ENCODE peak calls at places on chromosomes 13 and 19, in five cellular contexts. P is IMR-90, N is neural progenitor cell, S is Panc1, A is stomach. K is an unnamed sample.

GRCh38 chr19:22332924-22333323 is 46.7 kb downstream of the ZNF729 start:
- DNase-seq in P (no peak), N (no peak), S (no peak), A (no peak), K (no peak)

GRCh38 chr19:4583961-4584669 is 24.6 kb upstream of the SEMA6B start:
- DNase-seq in N (peak; percentile 78), S (no peak), A (no peak), P (no peak), K (no peak)

GRCh38 chr19:46776927-46777911 is 11.2 kb downstream of the SLC1A5 start:
- DNase-seq in A (no peak), N (peak; percentile 19), S (no peak), P (no peak), K (no peak)

GRCh38 chr19:46856062-46857022 is 4.5 kb upstream of the ARHGAP35 start:
- DNase-seq in P (peak; percentile 94), A (peak; percentile 96), S (no peak), N (peak; percentile 97), K (no peak)

GRCh38 chr13:59755647-59756290 is 408.0 kb downstream of the DIAPH3 start:
- DNase-seq in A (no peak), P (no peak), N (no peak), S (no peak), K (no peak)

GRCh38 chr19:46716013-46716671 is 772 bp downstream of the PRKD2 start:
- DNase-seq in A (peak; percentile 39), S (no peak), N (peak; percentile 85), P (no peak), K (no peak)

GRCh38 chr19:1765182-1765903 is 12.0 kb downstream of the ONECUT3 start:
- DNase-seq in A (no peak), N (no peak), P (no peak), S (no peak), K (no peak)

GRCh38 chr13:114049026-114049425 is 75.2 kb upstream of the C13orf46 start:
- DNase-seq in S (no peak), A (no peak), P (no peak), N (no peak), K (no peak)

GRCh38 chr19:51479531-51480331 is 1.4 kb downstream of the CEACAM18 start:
- DNase-seq in S (no peak), P (no peak), A (no peak), N (no peak), K (no peak)

GRCh38 chr13:112904436-112904960 is 64.5 kb upstream of the MCF2L start:
- DNase-seq in S (no peak), N (peak; percentile 67), P (no peak), A (no peak), K (no peak)
- H3K27ac ChIP-seq in S (no peak overlapping the region), N (peak overlapping the region; percentile 96), P (no peak overlapping the region), A (no peak overlapping the region), K (no peak overlapping the region)

GRCh38 chr13:97911311-97912138 is 42.0 kb upstream of the IPO5 start:
- DNase-seq in N (peak; percentile 39), S (peak; percentile 2), A (no peak), P (peak; percentile 32), K (no peak)
- TF ChIP-seq CTCF in N (peak; percentile 63), S (peak; percentile 55), A (no peak), P (peak; percentile 30), K (peak; percentile 47)

DNA sequence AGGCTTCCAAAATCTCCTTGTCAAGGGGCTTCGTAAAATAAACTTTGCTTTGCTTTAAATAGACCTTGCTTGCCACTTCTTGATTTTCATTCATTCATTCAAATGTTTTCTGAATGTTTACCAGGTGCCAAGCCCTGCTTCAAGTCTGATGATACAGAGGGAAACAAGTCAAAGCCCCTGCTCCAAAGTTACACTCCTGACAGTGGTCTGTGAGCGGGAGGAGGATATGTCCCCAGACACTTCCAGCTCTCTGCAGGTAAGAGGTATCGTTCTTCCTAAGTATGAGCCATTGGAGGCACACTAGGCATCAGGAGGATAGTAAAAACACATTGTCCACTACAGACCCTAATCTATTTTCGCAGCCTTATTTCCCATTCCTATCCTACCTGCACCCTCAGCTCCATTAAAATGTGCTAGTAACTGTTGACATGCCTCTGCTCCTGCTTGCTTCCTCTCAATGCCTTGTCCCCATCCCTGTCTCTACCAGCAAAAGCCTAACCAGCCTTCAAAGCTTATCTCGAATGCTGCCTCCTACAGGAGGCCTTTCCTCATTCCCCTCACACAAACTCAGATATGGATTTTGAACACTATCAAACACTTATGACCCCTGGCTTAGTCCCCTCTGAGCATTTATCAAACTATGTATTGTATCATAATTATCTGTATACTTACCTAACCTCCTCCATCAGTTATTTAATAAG is 6.2 kb upstream of the WBP4 start:
- DNase-seq in S (no peak), N (peak; percentile 31), P (no peak), A (no peak), K (no peak)
- H3K4me1 ChIP-seq in S (peaks cover 52% of the 10 kb centered on the region), N (peaks cover 7% of the 10 kb centered on the region), P (peaks cover 14% of the 10 kb centered on the region), A (peaks cover 95% of the 10 kb centered on the region), K (peaks cover 14% of the 10 kb centered on the region)

GRCh38 chr13:33869005-33869404 is 51.1 kb downstream of the RFC3 start:
- DNase-seq in P (no peak), A (no peak), N (no peak), S (no peak), K (no peak)

GRCh38 chr13:33872005-33872351 is 54.0 kb downstream of the RFC3 start:
- DNase-seq in N (no peak), P (no peak), S (no peak), A (no peak), K (no peak)

GRCh38 chr13:33871207-33872004 is 53.5 kb downstream of the RFC3 start:
- DNase-seq in N (no peak), S (no peak), A (no peak), P (no peak), K (no peak)

GRCh38 chr13:33868343-33868994 is 50.5 kb downstream of the RFC3 start:
- DNase-seq in A (no peak), P (no peak), N (no peak), S (no peak), K (no peak)

DNA sequence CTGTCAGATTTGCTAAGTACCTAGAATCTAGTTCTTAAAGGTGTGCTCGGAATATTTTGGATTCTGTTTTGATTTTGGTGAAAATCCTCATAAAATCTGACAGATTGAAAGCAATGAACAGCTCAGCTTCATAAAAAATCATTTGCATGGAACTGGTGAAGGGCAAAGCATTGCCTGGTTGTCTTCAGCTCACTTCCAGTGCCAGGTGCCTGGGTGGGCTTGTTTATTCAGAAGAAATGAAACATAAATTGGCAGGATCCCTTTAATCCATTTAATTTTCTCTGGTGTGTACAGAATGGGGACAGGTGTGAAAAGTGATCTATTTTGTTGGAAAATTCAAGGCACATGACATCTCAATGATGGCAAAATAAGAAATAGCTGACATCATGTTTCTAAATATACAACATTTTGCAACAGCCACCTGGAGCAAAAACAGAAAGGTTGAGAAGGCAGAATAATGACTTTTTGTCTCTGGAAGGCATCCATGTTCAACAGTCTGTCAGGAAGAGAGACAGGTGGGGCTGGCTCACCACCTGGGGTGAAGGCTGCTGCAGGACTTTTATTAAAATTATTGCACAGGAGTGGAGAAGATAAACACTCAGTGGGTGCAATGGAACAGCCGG is 52.2 kb downstream of the RFC3 start:
- DNase-seq in S (no peak), P (no peak), N (no peak), A (no peak), K (no peak)
- H3K27ac ChIP-seq in S (no peak overlapping the region), P (no peak overlapping the region), N (no peak overlapping the region), A (no peak overlapping the region), K (no peak overlapping the region)

GRCh38 chr13:24842533-24843278 is 78.7 kb downstream of the RNF17 start:
- DNase-seq in N (no peak), S (no peak), P (no peak), A (no peak), K (no peak)
- TF ChIP-seq CTCF in N (no peak), S (no peak), P (no peak), A (no peak), K (no peak)

DNA sequence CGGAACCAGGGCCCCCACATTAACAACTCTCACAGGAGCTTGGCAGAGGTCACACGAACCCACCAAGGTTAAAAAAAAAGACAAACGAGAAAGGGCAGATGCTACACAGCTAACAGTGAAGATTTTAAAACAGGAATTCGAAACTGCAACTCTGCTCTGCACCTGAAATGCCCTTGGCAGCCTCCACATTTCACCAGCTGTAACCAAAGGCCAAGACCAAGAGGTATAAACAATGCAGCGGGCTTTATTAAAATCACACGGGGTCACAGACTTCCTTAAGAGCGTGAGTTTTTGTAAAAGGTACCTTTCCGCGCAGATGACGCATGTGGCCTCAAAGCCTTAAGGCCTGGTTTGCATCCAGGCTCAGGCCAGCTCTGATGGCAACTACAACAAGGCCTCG is 88.2 kb downstream of the STK24 start:
- DNase-seq in N (no peak), P (no peak), A (no peak), S (no peak), K (no peak)
- H3K4me1 ChIP-seq in N (peaks cover 71% of the 10 kb centered on the region), P (peaks cover 31% of the 10 kb centered on the region), A (peaks cover 80% of the 10 kb centered on the region), S (peaks cover 7% of the 10 kb centered on the region), K (peaks cover 30% of the 10 kb centered on the region)

DNA sequence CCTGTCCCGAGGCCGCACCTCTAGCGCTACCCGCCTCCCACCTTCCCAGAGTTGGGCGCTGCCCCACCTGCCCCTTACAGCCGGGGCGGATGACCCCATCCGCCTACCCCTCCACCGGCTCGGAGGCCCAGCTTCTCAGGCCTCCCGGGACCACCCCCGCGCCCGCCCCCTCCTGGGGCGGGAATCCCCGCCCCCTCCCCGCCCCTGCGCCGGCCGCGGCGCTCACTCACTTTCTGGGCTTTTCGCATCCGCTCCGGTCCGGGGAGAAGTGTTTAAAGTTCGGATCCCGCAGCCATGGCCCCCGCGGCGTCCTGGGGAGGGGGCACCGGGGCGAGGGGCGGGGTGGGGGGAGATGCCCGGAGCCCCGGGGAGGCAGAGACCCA is 448 bp downstream of the ERFL start:
- DNase-seq in N (peak; percentile 64), A (no peak), P (no peak), S (no peak), K (no peak)
- H3K27ac ChIP-seq in N (no peak overlapping the region), A (no peak overlapping the region), P (no peak overlapping the region), S (no peak overlapping the region), K (no peak overlapping the region)

GRCh38 chr13:95156208-95156607 is 145.0 kb downstream of the ABCC4 start:
- DNase-seq in A (no peak), P (peak; percentile 17), S (no peak), N (no peak), K (no peak)
- TF ChIP-seq CTCF in A (no peak), P (peak; percentile 40), S (peak; percentile 47), N (peak; percentile 56), K (peak; percentile 32)

GRCh38 chr13:99277629-99278028 is 19.4 kb upstream of the GPR18 start:
- DNase-seq in N (no peak), A (no peak), P (no peak), S (no peak), K (no peak)

GRCh38 chr13:99278843-99279242 is 20.7 kb upstream of the GPR18 start:
- DNase-seq in P (no peak), A (no peak), S (no peak), N (no peak), K (no peak)

GRCh38 chr13:99276706-99277105 is 18.5 kb upstream of the GPR18 start:
- DNase-seq in P (no peak), A (no peak), S (no peak), N (no peak), K (no peak)

GRCh38 chr13:99280166-99280565 is 22.0 kb upstream of the GPR18 start:
- DNase-seq in P (no peak), N (no peak), S (no peak), A (no peak), K (no peak)

GRCh38 chr13:99278199-99278598 is 20.0 kb upstream of the GPR18 start:
- DNase-seq in P (no peak), N (no peak), A (no peak), S (no peak), K (no peak)
- H3K4me1 ChIP-seq in P (peaks cover 3% of the 10 kb centered on the region), N (peaks cover 24% of the 10 kb centered on the region), A (peaks cover 19% of the 10 kb centered on the region), S (no peaks in the 10 kb centered on the region), K (no peaks in the 10 kb centered on the region)

GRCh38 chr19:37954421-37954874 is 47.4 kb downstream of the SIPA1L3 start:
- DNase-seq in S (no peak), P (no peak), N (peak; percentile 58), A (no peak), K (no peak)
- H3K27ac ChIP-seq in S (no peak overlapping the region), P (no peak overlapping the region), N (peak overlapping the region; percentile 95), A (no peak overlapping the region), K (no peak overlapping the region)